ENCODE peak calls at places on chromosomes 7 and 10, in ten cellular contexts. Q is CD8-positive, alpha-beta memory T cell; S is effector memory CD4-positive, alpha-beta T cell; R is colonic mucosa; N is cardiac muscle cell; V is A549; U is tibial artery; J is testis; C is neural progenitor cell; F is MM.1S. A is an unnamed sample.

GRCh38 chr7:17427924-17428323 is 129.5 kb downstream of the AHR start:
- DNase-seq in S (no peak), J (no peak), R (no peak), V (no peak), C (no peak), U (no peak), Q (no peak), N (no peak), F (no peak), A (no peak)

GRCh38 chr10:73865459-73866442 is 8.6 kb downstream of the CAMK2G start:
- DNase-seq in N (no peak), R (peak; percentile 59), S (peak; percentile 18), F (peak; percentile 52), V (no peak), C (no peak), Q (peak; percentile 44), J (no peak), U (peak; percentile 49), A (no peak)

GRCh38 chr7:30559566-30559965 is 35.1 kb upstream of the GARS1 start:
- DNase-seq in U (no peak), V (no peak), N (no peak), Q (no peak), R (no peak), C (no peak), J (no peak), F (no peak), S (no peak), A (no peak)

GRCh38 chr7:149818536-149818840 is 19.7 kb upstream of the ZNF862 start:
- DNase-seq in C (no peak), S (no peak), R (no peak), V (no peak), U (no peak), Q (no peak), J (no peak), F (no peak), N (no peak), A (no peak)

GRCh38 chr7:92517626-92518025 is 10.7 kb downstream of the PEX1 start:
- DNase-seq in R (no peak), S (no peak), Q (no peak), V (no peak), U (no peak), N (no peak), C (no peak), F (no peak), J (no peak), A (no peak)

GRCh38 chr7:95468071-95468470 is 17.7 kb upstream of the ASB4 start:
- DNase-seq in U (no peak), J (no peak), Q (no peak), C (no peak), N (no peak), R (no peak), F (no peak), V (no peak), S (no peak), A (no peak)

GRCh38 chr7:27972272-27972671 is 208.3 kb downstream of the JAZF1 start:
- DNase-seq in N (no peak), J (no peak), C (no peak), S (no peak), U (no peak), R (no peak), V (no peak), Q (peak; percentile 10), F (no peak), A (no peak)

GRCh38 chr10:103895458-103896186 is 22.4 kb downstream of the STN1 start:
- DNase-seq in V (peak; percentile 45), R (no peak), F (no peak), Q (no peak), N (no peak), S (no peak), J (no peak), U (no peak), C (no peak), A (no peak)

GRCh38 chr7:107165341-107165740 is 3.5 kb upstream of the HBP1 start:
- DNase-seq in J (no peak), V (no peak), Q (no peak), R (no peak), C (no peak), U (no peak), S (no peak), N (no peak), F (no peak), A (no peak)

GRCh38 chr7:107166702-107167426 is 1.9 kb upstream of the HBP1 start:
- DNase-seq in Q (no peak), C (no peak), V (no peak), S (no peak), R (no peak), U (no peak), N (no peak), F (no peak), J (no peak), A (no peak)

GRCh38 chr7:107161415-107161814 is 7.4 kb upstream of the HBP1 start:
- DNase-seq in N (no peak), S (no peak), Q (no peak), C (no peak), F (no peak), V (no peak), R (no peak), J (no peak), U (no peak), A (no peak)

GRCh38 chr7:107164092-107164491 is 4.7 kb upstream of the HBP1 start:
- DNase-seq in F (no peak), S (no peak), R (no peak), J (no peak), N (no peak), V (no peak), Q (no peak), U (no peak), C (no peak), A (no peak)

DNA sequence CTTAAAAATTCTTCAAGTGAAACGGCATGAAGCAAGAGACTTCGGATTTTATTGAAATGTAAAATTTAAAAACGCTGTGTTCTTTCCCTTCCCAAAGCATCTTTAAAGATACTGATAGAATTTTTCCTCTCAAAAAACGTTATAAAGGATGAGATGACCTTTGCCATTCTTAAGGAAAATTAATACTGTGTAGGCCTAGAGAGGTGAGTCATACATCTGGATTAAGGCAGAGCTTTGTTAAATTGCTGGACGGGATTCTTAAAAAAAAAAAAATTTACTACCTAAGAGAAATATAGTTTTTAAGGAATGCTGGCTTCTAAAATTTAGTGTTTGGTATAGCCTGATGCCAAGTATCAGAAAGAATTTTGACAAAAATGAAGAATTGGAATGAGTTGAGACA is 6.3 kb upstream of the HBP1 start:
- DNase-seq in J (no peak), R (no peak), N (no peak), S (no peak), F (no peak), C (no peak), Q (no peak), V (no peak), U (no peak), A (no peak)
- H3K27ac ChIP-seq in J (no peak overlapping the region), R (no peak overlapping the region), N (no peak overlapping the region), S (no peak overlapping the region), F (no peak overlapping the region), C (no peak overlapping the region), Q (no peak overlapping the region), V (no peak overlapping the region), U (no peak overlapping the region), A (no peak overlapping the region)

GRCh38 chr10:124649209-124649608 is 95.0 kb downstream of the FAM53B start:
- DNase-seq in S (no peak), C (no peak), N (no peak), R (no peak), J (peak; percentile 55), F (no peak), U (peak; percentile 46), V (no peak), Q (no peak), A (no peak)

GRCh38 chr10:124651402-124651887 is 92.7 kb downstream of the FAM53B start:
- DNase-seq in S (no peak), R (no peak), V (no peak), Q (no peak), U (no peak), F (no peak), N (no peak), C (no peak), J (no peak), A (no peak)

GRCh38 chr10:124650820-124651401 is 93.3 kb downstream of the FAM53B start:
- DNase-seq in C (no peak), J (no peak), R (no peak), Q (peak; percentile 58), N (no peak), F (no peak), S (peak; percentile 73), V (no peak), U (no peak), A (no peak)

GRCh38 chr10:124648738-124649137 is 95.4 kb downstream of the FAM53B start:
- DNase-seq in Q (peak; percentile 53), R (peak; percentile 55), J (peak; percentile 89), C (no peak), F (peak; percentile 91), S (peak; percentile 63), V (no peak), U (peak; percentile 44), N (peak; percentile 76), A (no peak)

GRCh38 chr10:124650263-124650662 is 93.9 kb downstream of the FAM53B start:
- DNase-seq in Q (no peak), F (no peak), R (no peak), U (no peak), C (no peak), V (no peak), J (no peak), N (no peak), S (no peak), A (no peak)
- H3K4me1 ChIP-seq in Q (peaks cover 100% of the 10 kb centered on the region), F (peaks cover 26% of the 10 kb centered on the region), R (peaks cover 27% of the 10 kb centered on the region), U (no peaks in the 10 kb centered on the region), C (peaks cover 33% of the 10 kb centered on the region), V (peaks cover 15% of the 10 kb centered on the region), J (peaks cover 60% of the 10 kb centered on the region), N (peaks cover 17% of the 10 kb centered on the region), S (peaks cover 94% of the 10 kb centered on the region), A (peaks cover 47% of the 10 kb centered on the region)

GRCh38 chr10:118977022-118977599 is 52.4 kb upstream of the NANOS1 start:
- DNase-seq in C (no peak), N (no peak), J (no peak), R (no peak), S (no peak), V (no peak), Q (no peak), U (no peak), F (peak; percentile 61), A (no peak)

GRCh38 chr10:118979661-118980060 is 49.9 kb upstream of the NANOS1 start:
- DNase-seq in R (no peak), J (no peak), Q (no peak), S (no peak), V (no peak), N (no peak), C (no peak), F (no peak), U (no peak), A (no peak)

GRCh38 chr10:118978998-118979350 is 50.5 kb upstream of the NANOS1 start:
- DNase-seq in S (no peak), R (no peak), Q (no peak), U (no peak), F (no peak), V (no peak), N (no peak), C (no peak), J (no peak), A (no peak)

GRCh38 chr10:118977864-118978263 is 51.6 kb upstream of the NANOS1 start:
- DNase-seq in Q (no peak), C (no peak), F (no peak), J (no peak), S (no peak), U (no peak), V (no peak), R (no peak), N (no peak), A (no peak)

DNA sequence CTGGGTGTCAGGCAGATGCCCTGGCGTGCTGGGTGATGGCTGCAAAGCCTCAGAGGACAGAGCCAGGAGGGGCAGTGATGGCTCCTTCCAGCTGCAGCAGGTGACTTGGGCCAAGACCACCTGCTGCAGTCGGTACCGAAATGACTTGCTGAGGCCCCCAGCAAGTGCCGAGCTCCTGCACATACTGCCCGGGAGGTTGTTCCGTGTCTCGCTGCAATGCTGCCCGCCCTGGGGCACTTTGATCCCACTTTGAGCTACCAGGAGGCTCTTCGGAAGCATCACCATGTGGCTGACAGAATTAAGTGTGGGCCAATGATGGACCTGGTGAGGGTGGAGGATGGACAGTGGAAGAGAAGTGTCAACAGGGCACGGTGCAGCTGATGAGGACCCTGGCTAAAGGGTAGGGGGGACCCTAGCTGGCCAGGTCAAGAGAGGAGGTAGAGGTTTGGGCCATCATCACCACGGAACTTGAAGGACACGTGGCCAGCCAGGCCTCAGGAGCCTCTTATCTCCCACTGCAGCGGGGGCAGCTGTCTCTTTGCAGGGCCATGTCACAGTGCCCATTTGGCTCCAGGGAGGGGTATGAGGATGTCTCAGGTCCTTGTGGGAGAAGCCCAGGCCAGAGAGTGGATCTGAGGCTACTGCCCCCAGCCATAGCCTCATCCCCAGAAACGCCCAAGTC is 51.1 kb upstream of the NANOS1 start:
- DNase-seq in U (no peak), F (no peak), R (no peak), N (no peak), S (no peak), J (no peak), C (no peak), V (no peak), Q (no peak), A (no peak)
- H3K27ac ChIP-seq in U (no peak overlapping the region), F (no peak overlapping the region), R (no peak overlapping the region), N (no peak overlapping the region), S (no peak overlapping the region), J (no peak overlapping the region), C (no peak overlapping the region), V (no peak overlapping the region), Q (no peak overlapping the region), A (no peak overlapping the region)

GRCh38 chr7:1060315-1061080 is 16.2 kb downstream of the GPR146 start:
- DNase-seq in S (no peak), N (peak; percentile 47), V (no peak), Q (no peak), F (no peak), U (peak; percentile 58), J (no peak), C (peak; percentile 46), R (no peak), A (no peak)

GRCh38 chr7:1063361-1063760 is 19.0 kb downstream of the GPR146 start:
- DNase-seq in Q (no peak), N (no peak), C (no peak), F (no peak), R (no peak), S (no peak), J (no peak), V (no peak), U (no peak), A (no peak)

GRCh38 chr7:1061180-1061579 is 16.8 kb downstream of the GPR146 start:
- DNase-seq in N (no peak), C (no peak), V (no peak), S (no peak), J (no peak), U (no peak), F (no peak), Q (no peak), R (no peak), A (no peak)

GRCh38 chr7:1064581-1064980 is 20.2 kb downstream of the GPR146 start:
- DNase-seq in J (no peak), N (no peak), R (no peak), U (no peak), C (no peak), F (no peak), Q (no peak), V (no peak), S (no peak), A (no peak)

DNA sequence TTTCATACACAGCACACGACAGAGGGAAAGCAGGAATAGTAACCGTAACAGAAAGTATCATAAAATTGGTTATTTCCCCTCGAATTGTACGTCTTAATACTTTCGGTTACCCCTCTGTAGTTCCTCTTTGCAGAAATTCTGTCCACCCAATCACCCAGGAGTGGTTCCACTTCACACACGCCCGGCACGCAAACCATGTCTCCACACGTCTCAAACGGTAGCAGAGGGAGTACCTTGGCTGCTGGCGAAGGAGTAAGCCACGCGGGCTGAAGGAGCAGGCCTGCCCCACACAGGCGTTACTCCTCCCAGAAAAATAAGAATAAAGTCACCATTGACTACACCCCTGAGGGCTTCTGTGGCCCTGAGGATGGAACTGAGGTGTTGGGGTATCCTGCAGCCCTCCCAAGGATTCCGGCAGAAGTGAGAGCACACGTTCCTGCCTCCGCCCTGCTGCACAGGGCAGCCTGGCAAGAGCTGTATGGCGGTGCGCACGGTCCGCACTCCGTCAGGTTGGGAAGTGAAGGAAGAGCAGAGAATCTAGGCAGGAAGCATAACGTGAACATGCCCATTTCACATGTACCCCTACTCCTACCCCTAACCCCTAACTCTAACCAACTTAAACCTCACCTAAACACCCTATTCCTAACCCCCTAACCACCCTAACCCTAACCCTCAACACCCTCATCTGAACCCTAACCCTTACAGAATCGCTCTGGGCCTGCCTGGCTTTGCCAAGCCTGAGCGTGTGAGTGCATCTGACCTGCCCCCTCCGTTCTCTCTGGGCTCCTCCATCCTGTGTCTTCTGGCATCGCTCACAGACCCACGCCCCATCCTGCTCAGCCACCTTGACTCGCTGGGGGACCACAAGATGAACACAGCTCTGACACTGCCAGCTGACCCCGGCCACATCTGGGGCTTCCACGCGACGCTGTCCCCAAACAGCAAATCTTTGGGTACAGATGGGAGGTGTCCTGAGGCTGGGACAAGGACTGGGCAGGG is 18.2 kb downstream of the GPR146 start:
- DNase-seq in C (no peak), J (no peak), Q (no peak), R (no peak), N (no peak), F (no peak), U (no peak), V (no peak), S (no peak), A (no peak)
- H3K4me1 ChIP-seq in C (peaks cover 23% of the 10 kb centered on the region), J (peaks cover 7% of the 10 kb centered on the region), Q (peaks cover 8% of the 10 kb centered on the region), R (no peaks in the 10 kb centered on the region), N (peaks cover 11% of the 10 kb centered on the region), F (no peaks in the 10 kb centered on the region), U (no peaks in the 10 kb centered on the region), V (peaks cover 4% of the 10 kb centered on the region), S (peaks cover 18% of the 10 kb centered on the region), A (no peaks in the 10 kb centered on the region)